ENCODE peak calls at places on chromosomes 7 and 10, in seven cellular contexts. R is heart right ventricle, T is uterus, Y is fibroblast of pulmonary artery, V is hepatocyte, W is BJ, U is cardiac fibroblast. C is an unnamed sample.
A peak's percentile ranks its signal among the peaks of the same experiment; 100 is the strongest.

GRCh38 chr7:65230231-65230630 is 143.4 kb upstream of the ZNF92 start:
- DNase-seq in R (no peak), T (no peak), Y (no peak), V (no peak), W (no peak), U (no peak), C (no peak)

GRCh38 chr7:18886801-18887200 is 230.6 kb downstream of the TWIST1 start:
- DNase-seq in R (no peak), T (no peak), Y (no peak), V (no peak), W (no peak), U (no peak), C (no peak)

GRCh38 chr10:55742487-55742886 is 618.6 kb downstream of the ZWINT start:
- DNase-seq in R (no peak), T (no peak), Y (no peak), V (no peak), W (no peak), U (no peak), C (no peak)

GRCh38 chr10:93417264-93417663 is 64.9 kb downstream of the MYOF start:
- DNase-seq in R (peak; percentile 82), T (no peak), Y (no peak), V (no peak), W (no peak), U (no peak), C (no peak)

GRCh38 chr10:19107406-19107805 is 58.8 kb downstream of the MALRD1 start:
- DNase-seq in R (no peak), T (no peak), Y (no peak), V (no peak), W (no peak), U (no peak), C (no peak)

GRCh38 chr7:38542156-38542555 is 89.0 kb downstream of the AMPH start:
- DNase-seq in R (no peak), T (no peak), Y (no peak), V (no peak), W (peak; percentile 39), U (no peak), C (peak; percentile 75)

GRCh38 chr10:60130130-60130579 is 223.8 kb upstream of the CCDC6 start:
- DNase-seq in R (no peak), T (no peak), Y (no peak), V (peak; percentile 36), W (no peak), U (no peak), C (no peak)

GRCh38 chr10:33808475-33808874 is 474.0 kb upstream of the NRP1 start:
- DNase-seq in R (no peak), T (no peak), Y (no peak), V (no peak), W (no peak), U (no peak), C (no peak)

GRCh38 chr7:85130702-85131101 is 56.2 kb downstream of the SEMA3D start:
- DNase-seq in R (peak; percentile 6), T (no peak), Y (no peak), V (no peak), W (no peak), U (no peak), C (no peak)

GRCh38 chr10:124946945-124947344 is 5.0 kb downstream of the ZRANB1 start:
- DNase-seq in R (no peak), T (no peak), Y (no peak), V (no peak), W (no peak), U (no peak), C (no peak)

GRCh38 chr10:43853369-43853768 is 204.7 kb upstream of the ZNF32 start:
- DNase-seq in R (no peak), T (no peak), Y (no peak), V (no peak), W (no peak), U (no peak), C (no peak)

GRCh38 chr7:55170335-55170734 is 151.5 kb downstream of the EGFR start:
- DNase-seq in R (no peak), T (no peak), Y (no peak), V (no peak), W (no peak), U (no peak), C (no peak)
- TF ChIP-seq CTCF in R (no peak), T (no peak), Y (no peak), V (no peak), W (no peak), U (no peak), C (no peak)

GRCh38 chr10:844552-844951 is 87.0 kb downstream of the LARP4B start:
- DNase-seq in R (no peak), T (no peak), Y (peak; percentile 18), V (no peak), W (peak; percentile 4), U (peak; percentile 48), C (no peak)
- TF ChIP-seq CTCF in R (no peak), T (no peak), Y (no peak), V (no peak), W (no peak), U (no peak), C (no peak)

GRCh38 chr7:23100697-23101096 is 4.9 kb upstream of the KLHL7 start:
- DNase-seq in R (no peak), T (no peak), Y (no peak), V (peak; percentile 15), W (no peak), U (no peak), C (no peak)
- TF ChIP-seq CTCF in R (peak; percentile 54), T (no peak), Y (no peak), V (no peak), W (no peak), U (peak; percentile 14), C (no peak)

GRCh38 chr7:105931179-105931578 is 31.9 kb upstream of the CDHR3 start:
- DNase-seq in R (no peak), T (no peak), Y (no peak), V (no peak), W (no peak), U (no peak), C (no peak)

GRCh38 chr7:105932835-105933477 is 30.1 kb upstream of the CDHR3 start:
- DNase-seq in R (no peak), T (no peak), Y (peak; percentile 54), V (no peak), W (peak; percentile 85), U (peak; percentile 84), C (peak; percentile 89)

GRCh38 chr7:105937411-105937810 is 25.7 kb upstream of the CDHR3 start:
- DNase-seq in R (no peak), T (no peak), Y (no peak), V (no peak), W (no peak), U (no peak), C (no peak)

GRCh38 chr7:105934577-105935185 is 28.4 kb upstream of the CDHR3 start:
- DNase-seq in R (peak; percentile 16), T (peak; percentile 36), Y (peak; percentile 60), V (peak; percentile 62), W (no peak), U (peak; percentile 79), C (peak; percentile 47)

GRCh38 chr7:105935250-105935649 is 27.8 kb upstream of the CDHR3 start:
- DNase-seq in R (no peak), T (no peak), Y (no peak), V (no peak), W (no peak), U (no peak), C (no peak)
- TF ChIP-seq CTCF in R (no peak), T (no peak), Y (no peak), V (no peak), W (no peak), U (no peak), C (no peak)

GRCh38 chr7:27155816-27156507 is 513 bp downstream of the HOXA7 start:
- DNase-seq in R (no peak), T (peak; percentile 43), Y (no peak), V (no peak), W (no peak), U (no peak), C (no peak)
- TF ChIP-seq CTCF in R (no peak), T (no peak), Y (no peak), V (no peak), W (no peak), U (no peak), C (no peak)

GRCh38 chr7:22550514-22551010 is 50.6 kb upstream of the STEAP1B start:
- DNase-seq in R (no peak), T (no peak), Y (no peak), V (no peak), W (no peak), U (no peak), C (no peak)

GRCh38 chr7:22548313-22548712 is 48.3 kb upstream of the STEAP1B start:
- DNase-seq in R (no peak), T (no peak), Y (no peak), V (no peak), W (no peak), U (no peak), C (no peak)

GRCh38 chr7:22549051-22549450 is 49.1 kb upstream of the STEAP1B start:
- DNase-seq in R (no peak), T (no peak), Y (no peak), V (no peak), W (no peak), U (no peak), C (no peak)

GRCh38 chr7:22551768-22552513 is 52.0 kb upstream of the STEAP1B start:
- DNase-seq in R (no peak), T (no peak), Y (no peak), V (no peak), W (no peak), U (no peak), C (no peak)

DNA sequence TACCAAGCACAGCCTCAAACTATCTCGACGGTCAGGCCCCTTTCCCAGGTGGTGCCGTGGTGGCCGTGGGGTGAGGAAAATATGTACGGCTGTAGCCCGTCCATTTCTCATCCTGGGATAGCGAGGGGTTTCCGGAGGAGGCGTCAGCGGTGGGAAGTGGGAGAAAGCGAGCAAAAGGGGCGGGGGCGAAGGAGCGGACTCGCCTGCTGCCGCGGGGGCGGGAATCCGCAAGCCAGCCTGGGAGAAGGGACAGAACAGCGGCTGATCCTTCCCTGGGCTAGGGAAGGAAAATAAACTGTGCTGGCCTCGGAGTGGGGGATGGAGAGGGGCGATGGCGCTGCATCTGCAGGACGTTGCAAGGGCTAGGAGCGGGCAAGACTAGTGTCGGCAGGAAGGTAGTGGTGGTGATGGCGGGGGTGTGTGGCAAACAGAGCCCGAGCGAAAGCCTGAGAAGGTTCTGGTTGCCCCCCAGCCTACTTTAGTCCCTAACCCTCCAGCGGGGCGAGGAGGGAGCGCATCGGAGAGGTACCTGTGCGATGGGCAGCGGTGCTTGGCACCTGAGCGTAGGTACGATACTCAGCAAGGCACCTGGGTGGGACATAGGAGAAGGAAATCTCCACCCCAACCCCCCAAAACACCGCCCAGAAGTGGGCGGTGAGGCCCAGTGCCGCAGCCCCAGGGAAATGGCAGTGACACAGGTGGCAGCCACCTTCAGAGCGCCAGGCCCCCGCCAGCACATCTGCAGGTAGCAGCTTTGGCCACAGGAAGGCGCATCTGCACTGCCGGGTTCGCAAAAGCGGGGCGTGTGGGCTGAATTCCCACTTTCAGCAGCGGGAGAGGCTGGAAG is 49.9 kb upstream of the STEAP1B start:
- DNase-seq in R (no peak), T (no peak), Y (peak; percentile 22), V (peak; percentile 75), W (no peak), U (no peak), C (no peak)
- TF ChIP-seq CTCF in R (peak; percentile 26), T (peak; percentile 77), Y (peak; percentile 39), V (peak; percentile 51), W (peak; percentile 52), U (peak; percentile 33), C (peak; percentile 32)

DNA sequence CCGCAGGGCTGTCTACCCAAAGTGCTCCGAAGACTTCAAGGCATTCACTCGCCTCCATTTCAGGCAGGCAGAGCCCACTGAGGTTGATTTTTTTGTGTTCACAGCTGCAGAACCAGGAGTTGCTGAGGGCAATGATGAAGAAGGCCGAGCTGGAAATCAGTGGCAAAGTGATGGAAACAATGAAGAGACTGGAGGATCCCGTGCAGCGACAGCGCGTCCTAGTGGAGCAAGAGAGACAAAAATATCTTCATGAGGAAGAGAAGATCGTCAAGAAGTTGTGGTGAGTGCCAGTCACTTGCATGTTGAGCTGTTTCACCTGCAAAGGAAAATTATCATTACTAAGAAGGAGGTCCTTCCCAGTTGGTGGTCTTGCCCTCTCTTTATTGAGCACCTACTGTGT is 210.5 kb downstream of the ARHGAP21 start:
- DNase-seq in R (no peak), T (no peak), Y (peak; percentile 41), V (peak; percentile 26), W (no peak), U (peak; percentile 21), C (no peak)
- TF ChIP-seq CTCF in R (peak; percentile 39), T (no peak), Y (peak; percentile 49), V (peak; percentile 32), W (peak; percentile 56), U (peak; percentile 64), C (peak; percentile 50)

C was measured in AG09319.